ENCODE peak calls at places on chromosomes 16 and 17, in eight cellular contexts. K is stimulated activated CD8-positive, alpha-beta memory T cell treated with anti-CD3 and anti-CD28 coated beads, Interleukin-7, amount 100 ng/mL, for 1 hour; I is dorsolateral prefrontal cortex; P is dermis microvascular lymphatic vessel endothelial cell; S is SW 1271; Y is colonic mucosa; E is activated gamma-delta T cell treated with anti-CD3 and anti-CD28 coated beads, Interleukin-2, amount 50 U/mL, for 16 hours; N is myocyte. R is an unnamed sample.

GRCh38 chr16:88781140-88782077 is 3.6 kb downstream of the PIEZO1 start:
- DNase-seq in K (peak), I (no peak), P (peak), S (no peak), Y (no peak), E (no peak), N (no peak), R (no peak)

GRCh38 chr16:58264961-58265479 is 29.8 kb downstream of the PRSS54 start:
- DNase-seq in K (no peak), I (no peak), P (peak), S (no peak), Y (peak), E (no peak), N (peak), R (no peak)

GRCh38 chr16:51888021-51888420 is 658.9 kb downstream of the TOX3 start:
- DNase-seq in K (no peak), I (no peak), P (no peak), S (no peak), Y (no peak), E (no peak), N (no peak), R (no peak)

GRCh38 chr17:44044092-44044491 is 22.4 kb downstream of the LSM12 start:
- DNase-seq in K (no peak), I (no peak), P (no peak), S (no peak), Y (no peak), E (no peak), N (no peak), R (no peak)

GRCh38 chr16:10817963-10818941 is at the start of gene TVP23A:
- DNase-seq in K (no peak), I (peak), P (no peak), S (no peak), Y (no peak), E (no peak), N (no peak), R (no peak)

GRCh38 chr17:8079291-8080207 is 8.0 kb downstream of the ALOX12B start:
- DNase-seq in K (peak), I (peak), P (peak), S (peak), Y (peak), E (peak), N (peak), R (peak)

GRCh38 chr17:64051153-64051552 is 30.7 kb upstream of the ICAM2 start:
- DNase-seq in K (no peak), I (no peak), P (peak), S (no peak), Y (no peak), E (no peak), N (no peak), R (no peak)

GRCh38 chr17:40484973-40485530 is 16.4 kb downstream of the TNS4 start:
- DNase-seq in K (no peak), I (no peak), P (no peak), S (no peak), Y (no peak), E (no peak), N (no peak), R (no peak)

GRCh38 chr17:82387577-82388106 is 16.1 kb downstream of the UTS2R start:
- DNase-seq in K (no peak), I (no peak), P (no peak), S (no peak), Y (no peak), E (no peak), N (no peak), R (no peak)

GRCh38 chr16:80287674-80288073 is 253.1 kb upstream of the DYNLRB2 start:
- DNase-seq in K (no peak), I (no peak), P (no peak), S (no peak), Y (no peak), E (no peak), N (no peak), R (no peak)

GRCh38 chr17:81165246-81166032 is at the start of gene PVALEF:
- DNase-seq in K (no peak), I (peak), P (no peak), S (no peak), Y (no peak), E (no peak), N (no peak), R (no peak)

GRCh38 chr17:17206149-17206912 is at the start of gene PLD6:
- DNase-seq in K (peak), I (peak), P (peak), S (peak), Y (peak), E (peak), N (peak), R (peak)

GRCh38 chr16:15599303-15600070 is 43.5 kb downstream of the MARF1 start:
- DNase-seq in K (no peak), I (no peak), P (no peak), S (no peak), Y (no peak), E (no peak), N (no peak), R (no peak)

GRCh38 chr17:73855933-73856332 is 211.7 kb upstream of the SDK2 start:
- DNase-seq in K (no peak), I (no peak), P (no peak), S (no peak), Y (no peak), E (no peak), N (no peak), R (no peak)

R was measured in NCI-H1048.